ENCODE peak calls at places on chromosomes 12 and 14, in seven cellular contexts. J, G, D, S, W, V and Z are unnamed samples.

GRCh38 chr14:58898655-58899316 is 261.0 kb downstream of the DACT1 start:
- DNase-seq in J (no peak), W (no peak), D (no peak), S (no peak), G (peak; percentile 31), V (no peak), Z (no peak)

GRCh38 chr12:56957229-56958052 is at the start of gene RDH16:
- DNase-seq in S (no peak), W (no peak), G (no peak), V (no peak), J (no peak), D (no peak), Z (no peak)

GRCh38 chr12:17954788-17955187 is 135.2 kb downstream of the RERGL start:
- DNase-seq in V (no peak), W (no peak), S (no peak), J (no peak), D (no peak), G (no peak), Z (no peak)

GRCh38 chr12:104957388-104958008 is 592 bp downstream of the SLC41A2 start:
- DNase-seq in S (peak; percentile 73), V (peak; percentile 22), W (peak; percentile 54), G (no peak), D (no peak), J (no peak), Z (no peak)

GRCh38 chr14:69928111-69928523 is 48.9 kb downstream of the SMOC1 start:
- DNase-seq in J (no peak), G (no peak), V (no peak), W (no peak), D (no peak), S (no peak), Z (no peak)

GRCh38 chr12:561908-562593 is 101.2 kb downstream of the NINJ2 start:
- DNase-seq in V (no peak), W (no peak), G (peak; percentile 56), J (no peak), D (peak; percentile 87), S (no peak), Z (no peak)

GRCh38 chr12:24952389-24952788 is 3.5 kb upstream of the BCAT1 start:
- DNase-seq in G (no peak), D (no peak), J (no peak), V (no peak), W (no peak), S (no peak), Z (no peak)

GRCh38 chr12:96878704-96879103 is 28.4 kb upstream of the NEDD1 start:
- DNase-seq in G (no peak), W (no peak), D (no peak), V (no peak), S (no peak), J (no peak), Z (no peak)

GRCh38 chr14:37515761-37516160 is 79.3 kb downstream of the FOXA1 start:
- DNase-seq in J (no peak), G (no peak), V (no peak), D (no peak), W (no peak), S (no peak), Z (no peak)

GRCh38 chr14:64879635-64880381 is at the start of gene SPTB:
- DNase-seq in G (no peak), S (no peak), D (peak; percentile 73), J (no peak), V (no peak), W (no peak), Z (no peak)

GRCh38 chr14:105313381-105314286 is 914 bp upstream of the PACS2 start:
- DNase-seq in S (peak; percentile 75), J (peak; percentile 45), G (no peak), V (peak; percentile 35), W (no peak), D (no peak), Z (no peak)

GRCh38 chr12:116012757-116013156 is 264.7 kb downstream of the MED13L start:
- DNase-seq in V (no peak), D (no peak), W (no peak), S (no peak), J (no peak), G (no peak), Z (no peak)

GRCh38 chr12:103994235-103994634 is 28.6 kb downstream of the TDG start:
- DNase-seq in W (no peak), J (no peak), D (no peak), S (no peak), V (no peak), G (no peak), Z (no peak)

GRCh38 chr12:1213205-1213604 is 222.2 kb downstream of the ERC1 start:
- DNase-seq in W (no peak), G (no peak), D (no peak), V (no peak), J (no peak), S (no peak), Z (no peak)

GRCh38 chr12:40063424-40063823 is 42.5 kb downstream of the SLC2A13 start:
- DNase-seq in S (no peak), W (no peak), G (peak; percentile 23), D (no peak), V (no peak), J (no peak), Z (no peak)

GRCh38 chr12:50441763-50442162 is 41.1 kb downstream of the LARP4 start:
- DNase-seq in G (no peak), J (no peak), V (no peak), D (no peak), S (no peak), W (no peak), Z (no peak)

GRCh38 chr12:52692253-52692652 is 11.1 kb downstream of the KRT77 start:
- DNase-seq in J (no peak), W (no peak), S (no peak), G (no peak), V (no peak), D (no peak), Z (no peak)
- TF ChIP-seq CTCF in J (no peak), W (no peak), S (no peak), G (no peak), V (no peak), D (no peak), Z (peak; percentile 13)

GRCh38 chr12:92702754-92703679 is at the start of gene PLEKHG7:
- DNase-seq in D (no peak), G (no peak), V (no peak), W (peak; percentile 49), S (no peak), J (no peak), Z (no peak)

GRCh38 chr12:92698466-92698865 is 4.3 kb upstream of the PLEKHG7 start:
- DNase-seq in W (no peak), V (no peak), S (no peak), J (no peak), G (no peak), D (no peak), Z (no peak)

GRCh38 chr12:92703777-92704176 is 988 bp downstream of the PLEKHG7 start:
- DNase-seq in J (no peak), G (no peak), V (no peak), D (no peak), W (no peak), S (no peak), Z (no peak)

GRCh38 chr12:92706594-92706993 is 3.8 kb downstream of the PLEKHG7 start:
- DNase-seq in W (no peak), D (no peak), J (no peak), G (no peak), S (no peak), V (no peak), Z (no peak)

DNA sequence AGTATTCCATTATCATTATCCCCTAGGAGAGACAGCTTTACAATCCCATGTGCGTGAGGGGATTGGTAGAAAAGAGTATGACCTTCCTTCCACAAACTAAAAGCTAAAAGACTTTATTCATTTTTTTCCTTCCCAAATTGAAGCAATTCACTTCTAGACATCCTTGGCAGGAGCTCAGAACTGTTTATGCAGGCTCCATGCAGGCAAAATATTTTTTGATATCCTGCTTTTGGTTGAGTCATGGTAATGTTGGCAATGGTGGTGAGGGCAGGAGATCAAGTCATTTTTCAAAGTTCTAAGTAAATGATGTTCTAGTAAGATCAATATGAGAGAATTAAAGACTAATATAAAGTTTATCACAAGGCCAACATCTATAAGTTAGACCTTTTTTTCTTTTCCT is 1.3 kb upstream of the PLEKHG7 start:
- DNase-seq in W (no peak), J (no peak), D (no peak), S (no peak), V (no peak), G (no peak), Z (no peak)
- TF ChIP-seq CTCF in W (no peak), J (no peak), D (no peak), S (no peak), V (no peak), G (no peak), Z (no peak)

GRCh38 chr14:100417466-100417865 is 94.3 kb downstream of the SLC25A47 start:
- DNase-seq in S (no peak), V (peak; percentile 60), D (no peak), G (peak; percentile 91), J (peak; percentile 52), W (no peak), Z (no peak)
- TF ChIP-seq CTCF in S (no peak), V (peak; percentile 69), D (peak; percentile 25), G (peak; percentile 93), J (peak; percentile 40), W (no peak), Z (peak; percentile 88)

GRCh38 chr14:67837011-67837624 is 17.5 kb downstream of the RAD51B start:
- DNase-seq in V (peak; percentile 47), J (peak; percentile 42), W (peak; percentile 69), G (peak; percentile 48), D (no peak), S (peak; percentile 71), Z (no peak)
- TF ChIP-seq CTCF in V (peak; percentile 83), J (peak; percentile 86), W (peak; percentile 72), G (peak; percentile 70), D (peak; percentile 56), S (peak; percentile 50), Z (peak; percentile 87)

GRCh38 chr12:86186449-86186848 is 69.7 kb downstream of the MGAT4C start:
- DNase-seq in S (no peak), D (no peak), J (no peak), V (no peak), W (no peak), G (no peak), Z (no peak)
- TF ChIP-seq CTCF in S (no peak), D (no peak), J (no peak), V (no peak), W (no peak), G (no peak), Z (peak; percentile 19)